ENCODE peak calls at places on chromosomes 11 and 22, in five cellular contexts. V, F, U, R and H are unnamed samples.

GRCh38 chr22:17990942-17991341 is 33.4 kb downstream of the MICAL3 start:
- DNase-seq in V (no peak), F (no peak), U (no peak), R (no peak), H (no peak)

GRCh38 chr11:23755076-23755475 is 741.8 kb upstream of the LUZP2 start:
- DNase-seq in V (no peak), F (no peak), U (no peak), R (no peak), H (no peak)

GRCh38 chr11:56846631-56847400 is 98.3 kb upstream of the OR9G4 start:
- DNase-seq in V (no peak), F (peak; percentile 48), U (no peak), R (no peak), H (no peak)

GRCh38 chr11:96227244-96227643 is 115.8 kb downstream of the MAML2 start:
- DNase-seq in V (no peak), F (no peak), U (no peak), R (no peak), H (no peak)

GRCh38 chr11:33867566-33867965 is 24.3 kb downstream of the LMO2 start:
- DNase-seq in V (no peak), F (no peak), U (no peak), R (no peak), H (no peak)

GRCh38 chr11:121551463-121551862 is 98.7 kb upstream of the SORL1-AS1 start:
- DNase-seq in V (no peak), F (no peak), U (no peak), R (no peak), H (no peak)

GRCh38 chr11:9955387-9955786 is 291.5 kb downstream of the SWAP70 start:
- DNase-seq in V (no peak), F (no peak), U (no peak), R (no peak), H (no peak)

GRCh38 chr11:32006799-32007388 is 84.0 kb upstream of the RCN1 start:
- DNase-seq in V (no peak), F (peak; percentile 63), U (no peak), R (no peak), H (no peak)

GRCh38 chr11:23278121-23278520 is 417.8 kb upstream of the CCDC179 start:
- DNase-seq in V (no peak), F (peak; percentile 17), U (no peak), R (no peak), H (no peak)

GRCh38 chr11:19508166-19508565 is 204.5 kb upstream of the NAV2 start:
- DNase-seq in V (no peak), F (no peak), U (no peak), R (no peak), H (no peak)

GRCh38 chr11:108019870-108020540 is 11.3 kb downstream of the CUL5 start:
- DNase-seq in V (no peak), F (peak; percentile 34), U (no peak), R (no peak), H (no peak)

GRCh38 chr11:32391965-32392553 is 43.3 kb downstream of the WT1 start:
- DNase-seq in V (no peak), F (peak; percentile 96), U (no peak), R (no peak), H (no peak)

GRCh38 chr22:20094158-20094807 is 14.2 kb downstream of the DGCR8 start:
- DNase-seq in V (no peak), F (no peak), U (no peak), R (no peak), H (no peak)

GRCh38 chr11:117731689-117732290 is 65.2 kb downstream of the DSCAML1 start:
- DNase-seq in V (no peak), F (no peak), U (no peak), R (no peak), H (no peak)

GRCh38 chr11:15941206-15941770 is 415.1 kb downstream of the SOX6 start:
- DNase-seq in V (peak; percentile 32), F (peak; percentile 66), U (no peak), R (peak; percentile 32), H (no peak)

GRCh38 chr11:78377625-78378418 is 39.8 kb downstream of the GAB2 start:
- DNase-seq in V (no peak), F (no peak), U (no peak), R (no peak), H (no peak)

GRCh38 chr11:13135385-13136271 is 126.5 kb downstream of the RASSF10 start:
- DNase-seq in V (no peak), F (peak; percentile 90), U (no peak), R (no peak), H (no peak)

GRCh38 chr11:134764966-134765365 is 352.9 kb upstream of the B3GAT1 start:
- DNase-seq in V (no peak), F (no peak), U (no peak), R (no peak), H (no peak)

GRCh38 chr11:13183094-13183825 is 94.3 kb upstream of the BMAL1 start:
- DNase-seq in V (no peak), F (peak; percentile 79), U (no peak), R (no peak), H (no peak)

GRCh38 chr22:43553451-43554258 is 141.8 kb downstream of the MPPED1 start:
- DNase-seq in V (no peak), F (no peak), U (no peak), R (no peak), H (no peak)

GRCh38 chr11:124277809-124278208 is 21.6 kb downstream of the OR8G5 start:
- DNase-seq in V (no peak), F (no peak), U (no peak), R (no peak), H (no peak)

GRCh38 chr22:43182118-43182517 is 4.8 kb downstream of the TTLL12 start:
- DNase-seq in V (no peak), F (no peak), U (no peak), R (no peak), H (no peak)

GRCh38 chr22:27583930-27584329 is 217.6 kb downstream of the MN1 start:
- DNase-seq in V (no peak), F (no peak), U (no peak), R (no peak), H (no peak)

GRCh38 chr11:46009647-46010046 is 87.2 kb downstream of the LARGE2 start:
- DNase-seq in V (no peak), F (peak; percentile 69), U (no peak), R (no peak), H (no peak)

GRCh38 chr22:46108564-46109473 is 41.5 kb upstream of the PPARA start:
- DNase-seq in V (peak; percentile 72), F (peak; percentile 48), U (no peak), R (peak; percentile 72), H (no peak)

GRCh38 chr11:133966924-133967598 is 10.3 kb upstream of the IGSF9B start:
- DNase-seq in V (peak; percentile 37), F (peak; percentile 14), U (no peak), R (peak; percentile 60), H (peak; percentile 72)

GRCh38 chr11:108754901-108755625 is 90.2 kb downstream of the DDX10 start:
- DNase-seq in V (no peak), F (peak; percentile 76), U (peak; percentile 37), R (no peak), H (no peak)

DNA sequence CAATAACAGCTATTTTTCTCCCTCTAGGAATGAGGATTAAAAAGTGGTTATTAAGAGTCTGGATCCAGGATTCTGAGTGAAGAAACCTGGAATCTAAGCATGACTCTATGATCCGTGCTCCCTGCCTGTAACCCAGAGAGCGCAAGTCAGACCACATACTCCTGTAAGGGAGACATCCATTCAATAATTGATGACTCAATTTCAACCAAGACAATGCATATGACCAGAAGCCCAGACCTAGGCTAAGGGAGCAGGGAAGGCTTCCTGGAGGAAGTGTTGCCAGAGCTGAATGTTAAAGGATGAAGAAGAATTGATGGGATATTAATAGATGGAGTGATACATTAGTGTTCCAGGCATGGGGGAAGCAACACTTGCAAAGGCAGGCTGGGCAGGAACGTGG is 13.8 kb upstream of the PAMR1 start:
- DNase-seq in V (no peak), F (peak; percentile 45), U (no peak), R (no peak), H (no peak)
- H3K9me3 ChIP-seq in V (no peaks in the 10 kb centered on the region), F (no peaks in the 10 kb centered on the region), U (no peaks in the 10 kb centered on the region), R (no peaks in the 10 kb centered on the region), H (no peaks in the 10 kb centered on the region)

GRCh38 chr11:44765676-44766075 is 38.9 kb downstream of the TSPAN18 start:
- DNase-seq in V (no peak), F (no peak), U (no peak), R (no peak), H (no peak)

GRCh38 chr11:44763111-44763820 is 36.5 kb downstream of the TSPAN18 start:
- DNase-seq in V (no peak), F (peak; percentile 52), U (no peak), R (no peak), H (no peak)

GRCh38 chr11:44765026-44765595 is 38.3 kb downstream of the TSPAN18 start:
- DNase-seq in V (no peak), F (no peak), U (no peak), R (no peak), H (no peak)

GRCh38 chr11:44766112-44766971 is 39.6 kb downstream of the TSPAN18 start:
- DNase-seq in V (peak; percentile 62), F (peak; percentile 93), U (peak; percentile 71), R (peak; percentile 25), H (no peak)

GRCh38 chr11:44764583-44764982 is 37.8 kb downstream of the TSPAN18 start:
- DNase-seq in V (no peak), F (no peak), U (no peak), R (no peak), H (no peak)
- H3K4me1 ChIP-seq in V (no peaks in the 10 kb centered on the region), F (peaks cover 63% of the 10 kb centered on the region), U (peaks cover 70% of the 10 kb centered on the region), R (peaks cover 9% of the 10 kb centered on the region), H (no peaks in the 10 kb centered on the region)

DNA sequence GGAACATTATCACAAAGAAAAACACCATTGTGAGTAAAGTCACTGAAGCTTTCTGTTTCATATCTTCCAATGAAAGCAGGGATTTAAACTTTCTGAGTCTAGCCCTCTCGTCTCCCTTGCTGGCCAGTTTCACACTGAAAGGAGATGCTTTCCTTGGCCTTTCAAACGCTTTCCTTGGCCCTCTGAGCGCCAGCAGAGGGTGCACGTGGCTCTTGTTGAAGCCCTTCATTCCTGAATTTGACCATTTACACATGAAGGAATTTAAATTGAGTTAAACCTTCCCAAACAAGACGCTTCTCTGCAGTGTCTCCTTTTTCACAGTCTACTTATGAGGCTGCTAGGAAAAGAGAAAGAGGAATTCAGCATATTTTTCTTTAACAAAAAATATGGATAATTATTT is 21.5 kb downstream of the NNMT start:
- DNase-seq in V (no peak), F (peak; percentile 77), U (peak; percentile 51), R (no peak), H (no peak)
- TF ChIP-seq CTCF in V (no peak), F (peak; percentile 62), U (peak; percentile 37), R (no peak), H (no peak)

DNA sequence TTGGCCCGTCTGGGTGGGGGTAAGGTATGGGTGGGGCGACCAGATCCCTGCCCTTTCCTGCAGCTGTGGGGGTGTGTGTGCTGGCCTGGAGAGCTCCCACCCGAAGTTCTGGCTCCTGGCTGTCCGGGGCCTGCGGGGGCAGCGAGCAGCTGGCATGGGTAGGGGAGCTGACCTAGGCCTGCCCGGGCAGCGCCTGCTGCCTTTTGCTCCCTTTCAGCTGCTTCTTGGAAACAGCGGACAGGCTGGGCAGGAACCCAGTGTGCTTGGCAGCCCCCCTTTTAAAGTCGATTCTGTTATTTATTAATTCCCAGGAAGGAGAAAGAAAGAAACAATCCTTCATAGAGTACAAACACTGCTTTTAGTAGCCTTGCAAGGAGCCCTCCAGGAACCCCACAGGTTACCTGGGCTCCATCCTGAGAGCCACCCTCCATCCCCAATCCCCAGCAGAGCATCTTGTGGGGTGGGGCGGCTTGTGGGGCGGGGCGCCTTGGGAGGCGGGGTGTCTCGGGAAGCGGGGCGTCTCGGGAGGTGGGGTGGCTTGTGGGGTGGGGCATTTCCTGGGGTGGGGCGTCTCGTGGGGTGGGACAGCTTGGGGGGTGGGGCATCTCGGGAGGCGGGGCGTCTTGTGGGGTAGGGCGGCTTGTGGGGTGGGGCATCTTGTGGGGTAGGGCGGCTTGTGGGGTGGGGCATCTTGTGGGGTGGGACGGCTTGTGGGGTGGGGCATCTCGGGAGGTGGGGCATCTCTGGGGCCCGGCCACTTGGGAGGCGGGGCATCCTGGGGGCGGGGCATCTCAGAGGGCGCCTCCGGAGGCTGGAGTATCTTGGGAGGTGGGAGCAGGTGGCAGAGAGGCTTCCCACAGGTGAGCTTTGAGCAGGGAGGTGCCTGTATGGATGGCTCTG is 7.0 kb downstream of the CD81 start:
- DNase-seq in V (no peak), F (no peak), U (no peak), R (no peak), H (peak; percentile 59)
- H3K9me3 ChIP-seq in V (no peaks in the 10 kb centered on the region), F (no peaks in the 10 kb centered on the region), U (no peaks in the 10 kb centered on the region), R (no peaks in the 10 kb centered on the region), H (no peaks in the 10 kb centered on the region)